ENCODE peak calls at places on chromosomes 7 and 10, in nine cellular contexts. P, J, Y, X, U, Q, R, H and G are unnamed samples.

GRCh38 chr7:101911800-101912705 is 94.6 kb downstream of the CUX1 start:
- DNase-seq in P (no peak), J (no peak), Y (peak), X (peak), U (peak), Q (no peak), R (peak), H (peak), G (no peak)

GRCh38 chr7:147096629-147097028 is 980.0 kb downstream of the CNTNAP2 start:
- DNase-seq in P (no peak), J (no peak), Y (no peak), X (no peak), U (no peak), Q (no peak), R (no peak), H (no peak), G (no peak)

GRCh38 chr7:129719980-129720732 is 108.6 kb downstream of the NRF1 start:
- DNase-seq in P (peak), J (no peak), Y (no peak), X (peak), U (no peak), Q (no peak), R (peak), H (no peak), G (no peak)

GRCh38 chr7:101085000-101085948 is at the start of gene TRIM56:
- DNase-seq in P (peak), J (peak), Y (peak), X (peak), U (peak), Q (peak), R (peak), H (peak), G (peak)

GRCh38 chr10:45581497-45582385 is 90.8 kb downstream of the ZFAND4 start:
- DNase-seq in P (no peak), J (no peak), Y (no peak), X (peak), U (no peak), Q (no peak), R (no peak), H (no peak), G (no peak)

GRCh38 chr10:59865101-59865500 is 41.3 kb downstream of the CCDC6 start:
- DNase-seq in P (peak), J (peak), Y (no peak), X (peak), U (no peak), Q (peak), R (peak), H (peak), G (no peak)

GRCh38 chr10:95275726-95276366 is 15.0 kb downstream of the PDLIM1 start:
- DNase-seq in P (no peak), J (peak), Y (no peak), X (peak), U (no peak), Q (no peak), R (peak), H (no peak), G (no peak)

GRCh38 chr7:99392046-99392445 is 16.4 kb downstream of the PDAP1 start:
- DNase-seq in P (no peak), J (no peak), Y (no peak), X (no peak), U (no peak), Q (no peak), R (no peak), H (no peak), G (no peak)

GRCh38 chr7:139389091-139389490 is 29.4 kb downstream of the LUC7L2 start:
- DNase-seq in P (no peak), J (no peak), Y (no peak), X (no peak), U (no peak), Q (no peak), R (no peak), H (no peak), G (no peak)

GRCh38 chr10:77186936-77187335 is 450.7 kb downstream of the KCNMA1 start:
- DNase-seq in P (no peak), J (no peak), Y (no peak), X (no peak), U (no peak), Q (no peak), R (no peak), H (no peak), G (no peak)

DNA sequence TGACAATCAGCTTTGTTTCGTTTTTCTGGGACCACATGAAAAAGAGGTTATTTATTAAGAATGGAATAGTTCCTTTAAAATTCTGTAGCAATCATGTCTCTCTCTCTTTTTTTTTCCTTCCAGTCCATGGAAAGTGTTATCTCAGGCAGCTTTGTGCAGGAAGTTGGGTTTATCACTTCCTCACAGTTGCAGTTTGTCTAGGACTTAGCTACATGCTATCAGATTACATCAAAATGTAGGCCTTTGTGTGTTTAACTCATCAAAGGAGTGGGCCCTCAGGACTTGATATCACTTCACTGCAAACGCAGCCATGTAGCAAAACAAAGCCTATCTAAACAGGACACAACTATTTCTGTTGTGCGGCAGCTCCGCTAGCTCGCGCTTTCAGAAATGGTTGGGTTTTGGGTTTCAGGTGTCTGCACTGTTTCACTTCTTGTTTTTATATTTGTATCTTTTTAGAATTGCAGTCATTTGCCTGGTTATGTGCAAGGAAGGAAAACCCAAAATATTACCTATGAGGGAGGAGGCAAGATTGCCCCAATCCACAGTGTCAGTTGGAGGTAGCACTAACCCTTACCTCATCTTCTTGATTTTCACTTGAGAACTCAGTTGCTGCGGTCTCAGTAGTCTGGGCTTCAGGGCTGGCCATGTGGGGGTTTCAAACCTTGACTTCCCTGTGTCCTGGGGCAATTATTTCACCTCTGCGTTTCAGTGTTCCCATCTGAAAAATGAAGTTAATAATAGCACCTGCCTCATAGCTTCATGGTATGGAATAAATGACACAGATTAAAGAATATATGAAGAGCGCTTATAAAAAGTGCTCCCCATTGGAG is 66.7 kb downstream of the HHEX start:
- DNase-seq in P (peak), J (no peak), Y (no peak), X (peak), U (no peak), Q (peak), R (peak), H (no peak), G (no peak)
- H3K4me3 ChIP-seq in P (no peak), J (no peak), Y (no peak), X (no peak), U (peak), Q (no peak), R (no peak), H (no peak), G (no peak)

DNA sequence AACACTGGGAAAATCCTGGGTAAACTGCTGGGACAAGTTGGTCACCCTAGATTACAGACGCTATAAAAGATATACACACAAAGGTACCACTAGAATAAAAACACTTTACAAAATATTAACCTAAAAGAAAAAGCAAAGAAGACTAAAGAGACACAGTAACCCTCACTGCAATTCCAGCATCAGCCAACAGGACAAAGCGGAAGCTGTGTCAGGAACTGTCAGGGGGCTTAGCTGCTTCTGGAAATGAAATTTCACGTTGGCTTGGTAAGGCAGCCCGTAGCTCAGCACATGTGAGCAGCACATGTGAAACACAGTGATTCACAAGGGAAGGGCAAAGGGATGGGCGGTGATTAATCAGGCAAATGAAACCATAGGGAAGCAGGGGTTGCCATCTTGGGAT is 195.3 kb downstream of the MGMT start:
- DNase-seq in P (no peak), J (no peak), Y (no peak), X (no peak), U (no peak), Q (no peak), R (no peak), H (no peak), G (no peak)
- TF ChIP-seq CTCF in P (no peak), J (no peak), Y (no peak), X (peak), U (no peak), Q (no peak), R (no peak), H (no peak), G (no peak)

GRCh38 chr7:131021460-131021859 is 287.5 kb upstream of the KLF14 start:
- DNase-seq in P (no peak), J (no peak), Y (no peak), X (no peak), U (no peak), Q (no peak), R (no peak), H (no peak), G (no peak)
- H3K4me3 ChIP-seq in P (no peak), J (no peak), Y (no peak), X (no peak), U (no peak), Q (no peak), R (no peak), H (no peak), G (no peak)

DNA sequence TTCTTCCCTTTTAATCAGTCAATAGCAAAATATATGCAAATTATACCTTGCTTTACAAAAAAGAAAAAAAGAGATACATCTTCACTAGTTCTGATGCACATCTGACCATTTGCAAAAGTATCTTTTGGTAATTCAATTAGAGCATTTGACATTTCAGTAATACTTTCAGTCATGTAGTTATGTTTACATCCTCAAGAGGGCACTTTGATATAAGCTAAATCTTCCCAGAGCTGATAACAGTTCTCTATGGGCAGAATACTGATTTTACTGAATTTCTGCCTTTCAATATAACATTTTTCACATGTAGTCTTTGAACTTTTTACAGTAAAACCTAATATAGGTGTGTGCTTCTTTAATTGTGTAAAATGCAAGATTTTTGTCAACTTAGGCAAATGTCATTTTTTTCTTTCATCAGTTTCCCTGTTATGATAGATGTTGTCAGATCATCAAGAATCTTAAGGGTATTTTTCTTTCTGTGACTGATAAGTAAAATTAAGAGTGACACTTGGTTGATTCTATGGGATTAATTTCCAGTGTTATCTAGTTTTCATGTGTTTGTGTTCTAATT is 703.5 kb upstream of the SEMA3D start:
- DNase-seq in P (no peak), J (no peak), Y (no peak), X (peak), U (no peak), Q (peak), R (peak), H (no peak), G (no peak)
- TF ChIP-seq CTCF in P (peak), J (peak), Y (no peak), X (peak), U (peak), Q (peak), R (peak), H (peak), G (peak)

DNA sequence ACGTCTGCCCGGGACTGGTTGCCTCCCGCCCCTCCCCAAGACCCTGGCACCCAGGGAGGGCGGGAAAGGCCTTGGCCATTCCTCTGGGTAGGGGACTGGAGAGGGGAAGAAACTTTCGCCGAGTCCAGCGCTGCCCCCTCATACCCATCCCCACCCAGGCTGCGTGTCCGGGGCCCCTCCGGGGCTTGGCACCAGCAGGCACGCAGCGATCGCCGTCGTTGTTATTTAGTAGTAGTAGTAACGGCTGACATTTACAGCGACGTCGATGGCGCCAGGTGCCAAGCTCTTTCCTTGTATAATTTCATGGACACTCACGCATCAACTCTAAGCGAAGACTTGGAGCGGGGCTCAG is 3.3 kb upstream of the PDGFA start:
- DNase-seq in P (no peak), J (no peak), Y (no peak), X (no peak), U (no peak), Q (no peak), R (no peak), H (no peak), G (no peak)
- H3K4me3 ChIP-seq in P (no peak), J (peak), Y (peak), X (no peak), U (peak), Q (no peak), R (no peak), H (no peak), G (peak)

GRCh38 chr7:134547738-134548054 is 1.2 kb upstream of the AKR1B15 start:
- DNase-seq in P (no peak), J (peak), Y (peak), X (peak), U (peak), Q (peak), R (peak), H (no peak), G (no peak)
- TF ChIP-seq CTCF in P (no peak), J (no peak), Y (no peak), X (no peak), U (no peak), Q (no peak), R (no peak), H (no peak), G (no peak)

GRCh38 chr7:151161757-151162156 is 5.7 kb downstream of the GBX1 start:
- DNase-seq in P (no peak), J (no peak), Y (no peak), X (no peak), U (no peak), Q (no peak), R (no peak), H (no peak), G (no peak)

GRCh38 chr7:151167197-151167911 is at the start of gene GBX1:
- DNase-seq in P (no peak), J (no peak), Y (no peak), X (peak), U (no peak), Q (peak), R (no peak), H (no peak), G (no peak)

GRCh38 chr7:151168022-151168786 is 710 bp upstream of the GBX1 start:
- DNase-seq in P (peak), J (no peak), Y (no peak), X (no peak), U (peak), Q (peak), R (no peak), H (no peak), G (no peak)

GRCh38 chr7:151168787-151169162 is 1.3 kb upstream of the GBX1 start:
- DNase-seq in P (no peak), J (no peak), Y (no peak), X (no peak), U (no peak), Q (no peak), R (no peak), H (no peak), G (no peak)

DNA sequence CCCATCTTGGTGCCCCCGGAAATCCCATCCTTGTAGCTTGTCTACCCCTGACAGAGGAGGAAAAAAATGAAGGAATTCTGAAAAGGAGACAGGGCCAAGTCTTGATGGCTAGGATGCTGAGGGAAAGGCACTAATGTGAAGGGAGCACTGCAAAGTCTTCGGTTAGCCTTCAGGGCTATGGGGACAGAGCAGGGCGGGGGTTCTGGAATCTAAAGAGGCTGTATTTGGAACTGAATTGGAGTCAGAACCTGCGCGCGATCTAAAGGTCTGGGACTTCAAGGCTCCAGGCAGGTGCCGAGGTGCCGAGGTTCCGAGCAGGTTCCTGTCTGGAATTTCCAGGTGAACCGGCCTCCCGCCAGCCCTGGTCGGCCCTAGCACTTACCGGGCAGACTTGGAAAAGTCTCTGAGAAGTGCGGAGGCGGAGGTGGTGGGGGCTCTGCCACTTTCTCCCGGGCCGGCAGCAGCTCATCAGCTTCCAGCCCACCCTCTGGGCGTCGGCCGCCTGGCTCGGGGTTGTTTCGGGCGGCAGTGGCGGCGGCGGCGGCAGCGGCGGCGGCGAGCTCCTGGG is 781 bp downstream of the GBX1 start:
- DNase-seq in P (no peak), J (no peak), Y (no peak), X (no peak), U (no peak), Q (no peak), R (no peak), H (no peak), G (no peak)
- H3K4me3 ChIP-seq in P (peak), J (peak), Y (peak), X (no peak), U (peak), Q (peak), R (no peak), H (peak), G (peak)